ENCODE peak calls at places on chromosome 6, in six cellular contexts. A, H, P, I, G and U are unnamed samples.
A peak's percentile ranks its signal among the peaks of the same experiment; 100 is the strongest.

GRCh38 chr6:57221191-57221935 is 744 bp downstream of the RAB23 start:
- DNase-seq in A (peak; percentile 61), H (peak; percentile 88), G (peak; percentile 68), I (peak; percentile 81), P (peak; percentile 80), U (no peak)

GRCh38 chr6:55868910-55869479 is 6.4 kb downstream of the BMP5 start:
- DNase-seq in H (no peak), P (peak; percentile 81), A (peak; percentile 98), G (peak; percentile 33), I (no peak), U (no peak)

GRCh38 chr6:296151-297122 is 4.2 kb downstream of the DUSP22 start:
- DNase-seq in P (no peak), G (no peak), H (no peak), I (no peak), A (no peak), U (peak; percentile 92)

GRCh38 chr6:154319231-154319858 is 37.3 kb downstream of the IPCEF1 start:
- DNase-seq in P (no peak), A (peak; percentile 79), G (peak; percentile 29), H (no peak), I (no peak), U (no peak)

GRCh38 chr6:31474871-31475286 is 23.1 kb upstream of the MICB start:
- DNase-seq in H (peak; percentile 74), P (no peak), A (no peak), G (no peak), I (peak; percentile 70), U (no peak)

GRCh38 chr6:167130712-167131684 is 8.1 kb downstream of the CCR6 start:
- DNase-seq in I (peak; percentile 71), P (no peak), H (no peak), A (peak; percentile 76), G (no peak), U (no peak)

GRCh38 chr6:126373344-126373743 is 33.4 kb downstream of the CENPW start:
- DNase-seq in P (no peak), A (no peak), G (no peak), I (no peak), H (no peak), U (no peak)

GRCh38 chr6:94270040-94270689 is 850.8 kb upstream of the EPHA7 start:
- DNase-seq in G (no peak), I (no peak), P (no peak), A (peak; percentile 2), H (peak; percentile 14), U (no peak)

GRCh38 chr6:18269253-18269652 is 4.9 kb upstream of the DEK start:
- DNase-seq in H (no peak), G (no peak), P (peak; percentile 48), I (no peak), A (peak; percentile 50), U (no peak)

GRCh38 chr6:160013987-160014868 is 45.3 kb downstream of the IGF2R start:
- DNase-seq in G (no peak), I (no peak), A (peak; percentile 59), P (no peak), H (no peak), U (no peak)

GRCh38 chr6:2738373-2738979 is 12.2 kb downstream of the MYLK4 start:
- DNase-seq in G (peak; percentile 66), H (peak; percentile 66), A (peak; percentile 53), I (peak; percentile 74), P (peak; percentile 61), U (no peak)

GRCh38 chr6:153816306-153816845 is 222.7 kb upstream of the OPRM1 start:
- DNase-seq in I (no peak), H (no peak), A (no peak), G (no peak), P (peak; percentile 18), U (no peak)

GRCh38 chr6:54846243-54846856 is at the start of gene FAM83B:
- DNase-seq in H (peak; percentile 82), G (no peak), A (peak; percentile 83), I (no peak), P (peak; percentile 74), U (no peak)

GRCh38 chr6:93989630-93990029 is 570.3 kb upstream of the EPHA7 start:
- DNase-seq in A (no peak), H (no peak), G (no peak), P (no peak), I (no peak), U (no peak)

GRCh38 chr6:135301304-135301703 is 120.2 kb downstream of the MYB start:
- DNase-seq in P (no peak), I (no peak), G (no peak), H (no peak), A (no peak), U (no peak)

GRCh38 chr6:158629376-158630221 is 14.9 kb downstream of the DYNLT1 start:
- DNase-seq in A (peak; percentile 21), I (peak; percentile 73), H (peak; percentile 57), G (no peak), P (no peak), U (no peak)

GRCh38 chr6:149221774-149222070 is 95.8 kb upstream of the TAB2 start:
- DNase-seq in G (no peak), I (no peak), A (peak; percentile 47), H (no peak), P (no peak), U (no peak)

GRCh38 chr6:129936329-129937165 is 75.4 kb upstream of the TMEM244 start:
- DNase-seq in H (peak; percentile 56), P (peak; percentile 83), G (peak; percentile 52), I (peak; percentile 77), A (peak; percentile 69), U (no peak)

GRCh38 chr6:24963887-24964570 is 28.3 kb upstream of the RIPOR2 start:
- DNase-seq in A (no peak), G (no peak), I (no peak), P (no peak), H (no peak), U (no peak)

GRCh38 chr6:77633993-77634392 is 18.8 kb upstream of the MEI4 start:
- DNase-seq in H (no peak), I (no peak), G (peak; percentile 70), A (no peak), P (no peak), U (no peak)

GRCh38 chr6:57435475-57436163 is 118.2 kb downstream of the PRIM2 start:
- DNase-seq in G (no peak), H (no peak), A (no peak), P (peak; percentile 18), I (no peak), U (no peak)

GRCh38 chr6:169752074-169752623 is 727 bp downstream of the ERMARD start:
- DNase-seq in P (peak; percentile 43), I (no peak), A (no peak), H (no peak), G (no peak), U (no peak)

GRCh38 chr6:111573118-111573883 is 32.4 kb downstream of the TRAF3IP2 start:
- DNase-seq in A (peak; percentile 57), I (no peak), G (peak; percentile 76), H (no peak), P (peak; percentile 28), U (no peak)

GRCh38 chr6:27604986-27605385 is 132.1 kb upstream of the ZNF184 start:
- DNase-seq in H (no peak), A (peak; percentile 52), G (peak; percentile 38), I (no peak), P (no peak), U (no peak)

GRCh38 chr6:133108377-133108776 is 132.8 kb upstream of the EYA4 start:
- DNase-seq in H (no peak), I (no peak), P (no peak), A (no peak), G (no peak), U (no peak)

GRCh38 chr6:101605874-101606273 is 212.4 kb downstream of the GRIK2 start:
- DNase-seq in H (no peak), G (no peak), A (peak; percentile 83), P (peak; percentile 4), I (no peak), U (no peak)

GRCh38 chr6:149271348-149272340 is 45.9 kb upstream of the TAB2 start:
- DNase-seq in A (peak; percentile 13), H (no peak), P (no peak), G (peak; percentile 10), I (peak; percentile 83), U (no peak)

GRCh38 chr6:37130704-37131103 is 39.2 kb upstream of the PIM1 start:
- DNase-seq in A (peak; percentile 78), H (no peak), G (peak; percentile 41), I (no peak), P (peak; percentile 51), U (no peak)

GRCh38 chr6:85865665-85866372 is 223.1 kb upstream of the SYNCRIP start:
- DNase-seq in A (peak; percentile 92), G (peak; percentile 66), H (no peak), I (no peak), P (peak; percentile 88), U (no peak)

GRCh38 chr6:74181471-74181870 is 485.5 kb downstream of the CD109 start:
- DNase-seq in P (no peak), I (no peak), H (no peak), G (no peak), A (no peak), U (no peak)